ENCODE peak calls at places on chromosomes 13 and 19, in nine cellular contexts. V is AG04450, U is H9, J is uterus, D is RWPE1, X is sigmoid colon, A is colonic mucosa, T is osteocyte, L is PC-3. H is an unnamed sample.

GRCh38 chr13:78607409-78608253 is 4.3 kb upstream of the POU4F1 start:
- DNase-seq in V (no peak), U (peak), J (no peak), D (no peak), X (no peak), A (no peak), T (no peak), L (no peak), H (no peak)

GRCh38 chr19:8332976-8333770 is 9.9 kb downstream of the KANK3 start:
- DNase-seq in V (no peak), U (peak), J (no peak), D (no peak), X (no peak), A (no peak), T (no peak), L (no peak), H (no peak)

GRCh38 chr19:50167314-50167721 is 4.2 kb upstream of the IZUMO2 start:
- DNase-seq in V (no peak), U (no peak), J (no peak), D (no peak), X (no peak), A (peak), T (no peak), L (peak), H (no peak)

GRCh38 chr19:14577885-14578427 is 4.9 kb upstream of the CLEC17A start:
- DNase-seq in V (no peak), U (peak), J (no peak), D (no peak), X (no peak), A (no peak), T (no peak), L (peak), H (peak)

GRCh38 chr13:51729853-51730553 is 74.0 kb downstream of the DHRS12 start:
- DNase-seq in V (peak), U (no peak), J (peak), D (peak), X (peak), A (no peak), T (no peak), L (peak), H (no peak)

GRCh38 chr13:25633108-25633507 is 261.3 kb downstream of the ATP8A2 start:
- DNase-seq in V (no peak), U (no peak), J (no peak), D (no peak), X (no peak), A (no peak), T (no peak), L (no peak), H (no peak)

GRCh38 chr19:41872775-41873647 is 4.1 kb upstream of the CD79A start:
- DNase-seq in V (no peak), U (peak), J (no peak), D (peak), X (peak), A (peak), T (no peak), L (peak), H (peak)

GRCh38 chr13:44219808-44220544 is 153.6 kb upstream of the SERP2 start:
- DNase-seq in V (peak), U (no peak), J (no peak), D (peak), X (no peak), A (no peak), T (no peak), L (peak), H (no peak)

GRCh38 chr19:14114854-14115253 is 2.7 kb downstream of the PRKACA start:
- DNase-seq in V (no peak), U (peak), J (no peak), D (no peak), X (peak), A (peak), T (no peak), L (peak), H (peak)

GRCh38 chr19:31064486-31064885 is 284.8 kb downstream of the TSHZ3 start:
- DNase-seq in V (no peak), U (no peak), J (no peak), D (no peak), X (no peak), A (no peak), T (no peak), L (no peak), H (no peak)

GRCh38 chr13:24747248-24748151 is 16.5 kb upstream of the RNF17 start:
- DNase-seq in V (no peak), U (peak), J (no peak), D (no peak), X (peak), A (no peak), T (peak), L (no peak), H (peak)

GRCh38 chr13:80436571-80437169 is 95.7 kb upstream of the SPRY2 start:
- DNase-seq in V (no peak), U (no peak), J (peak), D (no peak), X (peak), A (no peak), T (no peak), L (no peak), H (no peak)

GRCh38 chr19:6776999-6777398 is 4.5 kb downstream of the VAV1 start:
- DNase-seq in V (no peak), U (no peak), J (no peak), D (no peak), X (no peak), A (no peak), T (no peak), L (no peak), H (no peak)

GRCh38 chr19:29810504-29810871 is 1.3 kb upstream of the CCNE1 start:
- DNase-seq in V (no peak), U (no peak), J (peak), D (peak), X (no peak), A (peak), T (no peak), L (peak), H (no peak)

GRCh38 chr19:51687791-51688664 is 5.1 kb upstream of the SPACA6 start:
- DNase-seq in V (no peak), U (peak), J (peak), D (peak), X (peak), A (peak), T (peak), L (peak), H (peak)

GRCh38 chr13:111211789-111212516 is 96.8 kb downstream of the ARHGEF7 start:
- DNase-seq in V (no peak), U (peak), J (no peak), D (no peak), X (no peak), A (no peak), T (no peak), L (no peak), H (no peak)

GRCh38 chr13:93183302-93183701 is 43.3 kb upstream of the GPC6 start:
- DNase-seq in V (no peak), U (peak), J (no peak), D (no peak), X (no peak), A (no peak), T (no peak), L (no peak), H (peak)

GRCh38 chr13:86554066-86554465 is 754.8 kb upstream of the SLITRK6 start:
- DNase-seq in V (no peak), U (no peak), J (no peak), D (no peak), X (no peak), A (no peak), T (no peak), L (no peak), H (no peak)

GRCh38 chr13:43805681-43806128 is 18.9 kb upstream of the ENOX1 start:
- DNase-seq in V (no peak), U (no peak), J (no peak), D (no peak), X (no peak), A (no peak), T (no peak), L (peak), H (no peak)

GRCh38 chr13:111460548-111461444 is 140.4 kb downstream of the TEX29 start:
- DNase-seq in V (peak), U (peak), J (no peak), D (peak), X (peak), A (no peak), T (no peak), L (peak), H (peak)

GRCh38 chr13:95573226-95573625 is 20.7 kb downstream of the CLDN10 start:
- DNase-seq in V (no peak), U (no peak), J (no peak), D (peak), X (no peak), A (no peak), T (no peak), L (peak), H (no peak)

GRCh38 chr19:14167013-14167593 is 30.7 kb upstream of the ASF1B start:
- DNase-seq in V (no peak), U (no peak), J (no peak), D (no peak), X (no peak), A (no peak), T (no peak), L (no peak), H (no peak)

GRCh38 chr13:93420887-93421286 is 194.3 kb downstream of the GPC6 start:
- DNase-seq in V (no peak), U (no peak), J (no peak), D (no peak), X (no peak), A (no peak), T (no peak), L (no peak), H (no peak)

GRCh38 chr13:110216403-110217041 is 90.4 kb downstream of the COL4A1 start:
- DNase-seq in V (no peak), U (no peak), J (peak), D (no peak), X (no peak), A (no peak), T (no peak), L (no peak), H (no peak)

GRCh38 chr19:53664152-53664551 is 32.4 kb downstream of the DPRX start:
- DNase-seq in V (no peak), U (no peak), J (no peak), D (no peak), X (no peak), A (no peak), T (no peak), L (no peak), H (no peak)

GRCh38 chr13:87893982-87894527 is 222.9 kb downstream of the SLITRK5 start:
- DNase-seq in V (no peak), U (no peak), J (no peak), D (no peak), X (no peak), A (no peak), T (no peak), L (no peak), H (no peak)

GRCh38 chr19:27974082-27974513 is 1238.9 kb downstream of the UQCRFS1 start:
- DNase-seq in V (no peak), U (peak), J (no peak), D (no peak), X (no peak), A (peak), T (no peak), L (peak), H (peak)

GRCh38 chr13:99120751-99121150 is 79.9 kb upstream of the UBAC2 start:
- DNase-seq in V (no peak), U (no peak), J (no peak), D (no peak), X (no peak), A (no peak), T (no peak), L (no peak), H (no peak)

GRCh38 chr19:32041681-32042292 is 303.6 kb upstream of the ZNF507 start:
- DNase-seq in V (no peak), U (peak), J (peak), D (peak), X (no peak), A (peak), T (no peak), L (no peak), H (peak)

GRCh38 chr19:35229601-35230000 is 1.1 kb upstream of the FAM187B start:
- DNase-seq in V (no peak), U (no peak), J (no peak), D (no peak), X (no peak), A (no peak), T (no peak), L (no peak), H (no peak)

GRCh38 chr13:29936961-29937360 is 86.5 kb upstream of the UBL3 start:
- DNase-seq in V (no peak), U (no peak), J (no peak), D (no peak), X (no peak), A (no peak), T (no peak), L (no peak), H (no peak)

GRCh38 chr13:51317262-51317661 is 22.2 kb upstream of the SERPINE3 start:
- DNase-seq in V (no peak), U (no peak), J (no peak), D (no peak), X (no peak), A (no peak), T (no peak), L (peak), H (no peak)

GRCh38 chr13:25213716-25214115 is 41.6 kb upstream of the AMER2 start:
- DNase-seq in V (no peak), U (no peak), J (no peak), D (peak), X (no peak), A (no peak), T (no peak), L (peak), H (no peak)

GRCh38 chr13:111388851-111389500 is 68.5 kb downstream of the TEX29 start:
- DNase-seq in V (no peak), U (no peak), J (no peak), D (no peak), X (no peak), A (no peak), T (peak), L (no peak), H (no peak)

GRCh38 chr13:110616103-110617101 is 1.1 kb downstream of the NAXD start:
- DNase-seq in V (no peak), U (no peak), J (no peak), D (peak), X (no peak), A (peak), T (no peak), L (peak), H (peak)

GRCh38 chr13:85236431-85236830 is 562.8 kb downstream of the SLITRK6 start:
- DNase-seq in V (no peak), U (no peak), J (no peak), D (peak), X (no peak), A (no peak), T (no peak), L (peak), H (no peak)
- TF ChIP-seq CTCF in V (no peak), U (no peak), J (no peak), D (no peak), X (no peak), A (no peak), T (no peak), L (no peak), H (no peak)

GRCh38 chr19:58326914-58327726 is at the start of gene ZSCAN22:
- DNase-seq in V (peak), U (peak), J (peak), D (peak), X (peak), A (peak), T (peak), L (peak), H (peak)
- TF ChIP-seq CTCF in V (no peak), U (no peak), J (no peak), D (no peak), X (no peak), A (no peak), T (no peak), L (no peak), H (no peak)

GRCh38 chr19:4557186-4557970 is 2.1 kb downstream of the SEMA6B start:
- DNase-seq in V (no peak), U (peak), J (no peak), D (no peak), X (no peak), A (no peak), T (no peak), L (peak), H (no peak)
- TF ChIP-seq CTCF in V (no peak), U (peak), J (no peak), D (no peak), X (no peak), A (no peak), T (no peak), L (peak), H (peak)

GRCh38 chr19:33177417-33177976 is 16.6 kb upstream of the LRP3 start:
- DNase-seq in V (no peak), U (no peak), J (no peak), D (peak), X (peak), A (no peak), T (no peak), L (peak), H (peak)

GRCh38 chr19:33174186-33174585 is 19.9 kb upstream of the LRP3 start:
- DNase-seq in V (no peak), U (no peak), J (no peak), D (no peak), X (no peak), A (no peak), T (no peak), L (no peak), H (no peak)

GRCh38 chr19:33175886-33176669 is 18.1 kb upstream of the LRP3 start:
- DNase-seq in V (no peak), U (no peak), J (peak), D (peak), X (no peak), A (no peak), T (no peak), L (no peak), H (peak)

GRCh38 chr19:33175156-33175782 is 18.9 kb upstream of the LRP3 start:
- DNase-seq in V (no peak), U (no peak), J (no peak), D (no peak), X (no peak), A (no peak), T (no peak), L (no peak), H (no peak)

DNA sequence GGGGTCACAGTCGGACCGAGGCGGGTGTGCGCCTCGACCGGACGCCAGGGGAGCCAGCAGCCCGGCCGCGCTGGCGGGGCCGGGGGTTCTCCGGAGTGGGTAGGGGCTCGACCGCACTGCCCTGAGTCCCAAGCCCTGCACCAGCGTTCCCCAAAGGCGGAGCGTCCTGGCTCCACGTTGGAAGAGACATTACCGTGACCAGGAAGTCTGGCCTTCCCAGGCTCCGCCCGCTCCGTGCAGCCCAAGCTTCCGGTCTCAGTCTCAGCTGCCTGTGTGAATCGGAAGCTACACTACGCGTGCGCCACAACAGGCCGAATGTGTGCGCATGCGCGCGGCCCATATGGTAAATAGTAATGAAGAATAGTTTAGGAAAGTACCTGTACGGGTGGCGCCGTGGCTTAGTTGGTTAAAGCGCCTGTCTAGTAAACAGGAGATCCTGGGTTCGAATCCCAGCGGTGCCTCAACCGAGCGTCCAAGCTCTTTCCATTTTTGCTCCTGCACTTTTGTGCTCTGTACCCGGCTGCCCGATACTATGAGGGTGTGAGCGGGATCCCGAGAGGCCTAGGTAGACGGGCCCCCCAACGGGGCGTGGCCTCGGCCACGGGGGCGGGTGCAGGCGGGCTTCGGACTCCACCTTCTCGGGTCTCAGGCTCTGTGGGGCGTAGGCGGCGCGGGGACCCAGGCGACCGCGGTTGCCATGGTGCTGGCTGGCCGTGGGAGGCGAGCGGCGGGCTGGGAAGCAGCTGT is 17.3 kb upstream of the LRP3 start:
- DNase-seq in V (peak), U (peak), J (peak), D (peak), X (peak), A (peak), T (peak), L (peak), H (peak)
- TF ChIP-seq CTCF in V (peak), U (no peak), J (no peak), D (no peak), X (no peak), A (no peak), T (peak), L (no peak), H (no peak)

DNA sequence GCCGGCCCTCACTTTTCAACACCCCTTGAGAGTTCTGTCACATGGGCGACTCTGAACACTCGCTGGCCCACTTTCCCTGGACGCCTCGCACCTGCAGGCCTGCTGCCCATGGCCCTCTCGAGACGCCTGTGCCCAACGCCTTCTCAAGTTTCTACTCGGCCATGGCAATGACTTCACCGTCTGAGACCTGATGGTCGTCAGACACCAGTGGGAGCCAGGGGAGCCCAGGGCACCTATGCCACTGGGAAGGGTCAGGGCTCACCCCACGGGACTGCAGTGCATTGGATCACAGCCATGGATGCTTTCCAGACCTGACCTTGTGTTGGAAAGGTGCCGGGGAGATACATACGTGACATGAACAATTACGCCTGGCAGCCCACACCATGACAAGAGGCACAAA is 60.1 kb downstream of the KLF2 start:
- DNase-seq in V (no peak), U (no peak), J (no peak), D (no peak), X (peak), A (no peak), T (no peak), L (no peak), H (no peak)
- TF ChIP-seq CTCF in V (no peak), U (no peak), J (no peak), D (no peak), X (no peak), A (no peak), T (no peak), L (no peak), H (no peak)

GRCh38 chr19:18522124-18522861 is 423 bp upstream of the ELL start:
- DNase-seq in V (peak), U (peak), J (peak), D (peak), X (peak), A (peak), T (peak), L (peak), H (peak)

GRCh38 chr19:18521692-18522123 is at the start of gene ELL:
- DNase-seq in V (no peak), U (no peak), J (no peak), D (no peak), X (no peak), A (no peak), T (no peak), L (no peak), H (no peak)

GRCh38 chr19:18518639-18519038 is 3.2 kb downstream of the ELL start:
- DNase-seq in V (no peak), U (no peak), J (no peak), D (no peak), X (no peak), A (no peak), T (no peak), L (no peak), H (no peak)

GRCh38 chr19:18519962-18520847 is 1.7 kb downstream of the ELL start:
- DNase-seq in V (peak), U (peak), J (peak), D (peak), X (peak), A (peak), T (no peak), L (peak), H (peak)

DNA sequence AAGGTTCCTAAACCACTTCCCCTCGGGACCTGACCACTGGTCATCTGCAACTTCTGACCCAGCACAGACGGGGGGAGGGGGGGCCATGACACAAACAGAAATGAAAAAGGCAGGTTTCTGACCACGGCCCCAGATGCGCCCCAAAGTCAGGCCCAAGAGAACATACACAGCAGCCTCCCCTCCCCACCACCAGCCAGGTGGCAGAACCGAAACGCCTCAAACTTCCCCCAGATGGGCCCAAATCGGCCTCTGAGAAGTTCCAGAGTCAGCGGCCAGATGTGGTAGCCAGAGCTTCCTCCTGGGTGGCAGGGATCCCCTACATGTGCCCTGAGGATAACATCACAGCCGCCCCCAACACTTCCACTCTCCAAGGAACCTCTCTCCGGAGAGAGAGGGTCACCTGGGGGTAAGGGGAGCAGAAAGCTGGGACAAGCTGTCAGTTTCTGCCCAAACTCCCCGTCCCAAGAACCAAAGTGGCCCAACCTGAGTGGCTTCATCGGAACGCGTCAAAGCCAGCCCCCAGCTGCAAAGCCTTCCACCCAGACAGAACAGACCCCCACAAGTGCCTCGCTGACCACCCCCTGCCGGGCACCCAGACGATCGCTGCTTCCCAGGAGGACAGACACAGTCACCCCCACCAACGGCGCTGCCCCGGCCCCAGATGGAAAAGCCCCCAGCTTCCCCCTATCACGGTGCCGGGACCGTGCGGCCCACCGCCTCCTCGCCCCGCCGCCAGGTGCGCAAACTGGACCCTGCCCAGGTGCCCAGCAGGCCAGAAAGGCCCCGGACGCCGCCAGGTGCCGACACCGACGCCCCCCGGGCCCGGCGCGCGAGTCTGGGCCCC is 800 bp downstream of the ELL start:
- DNase-seq in V (no peak), U (peak), J (peak), D (no peak), X (peak), A (peak), T (no peak), L (no peak), H (peak)
- TF ChIP-seq CTCF in V (peak), U (peak), J (no peak), D (no peak), X (no peak), A (no peak), T (no peak), L (no peak), H (no peak)

H was measured in WERI-Rb-1.